ENCODE peak calls at places on chromosome 2, in eight cellular contexts. Z is cardiac muscle cell, H is right atrium auricular region, I is fibroblast of lung, E is HCT116, Y is IMR-90, O is transverse colon, F is PC-9. A is an unnamed sample. For H3K9me3, the result is how much of the 10 kb centered on the place peaks cover.

GRCh38 chr2:3186766-3187165 is 190.9 kb downstream of the EIPR1 start:
- DNase-seq in Z (no peak), H (no peak), I (no peak), E (no peak), Y (no peak), O (no peak), F (no peak), A (no peak)

GRCh38 chr2:134919360-134920210 is 963 bp downstream of the CCNT2 start:
- DNase-seq in Z (peak), H (peak), I (peak), E (no peak), Y (peak), O (peak), F (no peak), A (no peak)

GRCh38 chr2:60439219-60439974 is 114.1 kb downstream of the BCL11A start:
- DNase-seq in Z (peak), H (no peak), I (no peak), E (no peak), Y (no peak), O (peak), F (no peak), A (no peak)

GRCh38 chr2:16738361-16739225 is 73.0 kb upstream of the CYRIA start:
- DNase-seq in Z (no peak), H (no peak), I (no peak), E (no peak), Y (no peak), O (no peak), F (no peak), A (no peak)

GRCh38 chr2:189304360-189304759 is 124.8 kb upstream of the COL5A2 start:
- DNase-seq in Z (no peak), H (no peak), I (no peak), E (no peak), Y (no peak), O (no peak), F (no peak), A (no peak)

GRCh38 chr2:98487806-98488189 is 43.1 kb downstream of the INPP4A start:
- DNase-seq in Z (no peak), H (no peak), I (peak), E (peak), Y (peak), O (peak), F (no peak), A (no peak)

GRCh38 chr2:162007447-162008040 is 66.5 kb downstream of the DPP4 start:
- DNase-seq in Z (no peak), H (no peak), I (peak), E (no peak), Y (peak), O (no peak), F (no peak), A (no peak)

GRCh38 chr2:148917431-148917830 is 42.4 kb downstream of the KIF5C start:
- DNase-seq in Z (no peak), H (no peak), I (no peak), E (no peak), Y (no peak), O (no peak), F (no peak), A (no peak)

GRCh38 chr2:191247381-191248057 is 2.3 kb downstream of the MYO1B start:
- DNase-seq in Z (no peak), H (no peak), I (peak), E (peak), Y (peak), O (no peak), F (peak), A (peak)

GRCh38 chr2:225040862-225041209 is 1.4 kb downstream of the DOCK10 start:
- DNase-seq in Z (no peak), H (no peak), I (peak), E (no peak), Y (peak), O (peak), F (no peak), A (no peak)

GRCh38 chr2:3105814-3106569 is 271.6 kb downstream of the EIPR1 start:
- DNase-seq in Z (peak), H (peak), I (no peak), E (no peak), Y (no peak), O (no peak), F (no peak), A (no peak)

GRCh38 chr2:230203110-230203676 is 16.6 kb downstream of the SP110 start:
- DNase-seq in Z (no peak), H (no peak), I (no peak), E (no peak), Y (no peak), O (peak), F (no peak), A (no peak)

GRCh38 chr2:230205721-230206120 is 14.1 kb downstream of the SP110 start:
- DNase-seq in Z (no peak), H (no peak), I (no peak), E (no peak), Y (no peak), O (no peak), F (no peak), A (no peak)

GRCh38 chr2:230205034-230205433 is 14.8 kb downstream of the SP110 start:
- DNase-seq in Z (no peak), H (no peak), I (no peak), E (no peak), Y (no peak), O (no peak), F (no peak), A (no peak)

DNA sequence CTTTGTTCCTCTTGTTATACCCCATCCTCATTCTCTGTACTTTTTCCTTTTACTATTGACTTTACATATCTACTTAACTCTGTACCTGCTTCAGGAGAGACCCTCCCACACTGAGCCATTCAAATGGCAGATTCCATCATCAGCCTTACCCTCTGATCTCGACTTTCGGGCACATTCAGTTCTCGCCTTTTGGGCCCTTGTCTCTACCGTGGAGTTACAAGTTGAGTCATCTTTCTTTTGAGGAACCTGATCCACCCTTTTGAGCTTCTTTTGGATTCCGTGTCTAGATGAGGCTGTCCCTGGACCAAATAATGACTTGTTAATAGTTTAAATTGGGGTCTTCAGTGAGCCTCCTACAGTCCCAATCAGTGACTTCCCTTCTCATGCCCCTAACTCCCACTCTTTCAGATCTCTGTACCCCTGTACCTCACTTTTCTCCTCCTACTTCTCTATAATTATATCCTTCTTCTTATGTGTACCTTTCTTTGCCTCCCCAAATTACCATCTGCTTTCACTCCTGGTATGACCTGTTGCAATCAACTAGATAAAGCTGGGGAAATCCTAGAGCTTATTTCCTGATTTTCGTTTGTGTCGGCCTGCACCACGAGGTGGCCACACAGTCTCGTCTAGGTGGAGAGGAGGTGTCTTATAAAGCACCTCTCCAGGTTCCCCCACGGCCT is 17.2 kb downstream of the SP110 start:
- DNase-seq in Z (no peak), H (no peak), I (no peak), E (no peak), Y (no peak), O (no peak), F (no peak), A (no peak)
- TF ChIP-seq CTCF in Z (no peak), H (no peak), I (no peak), E (no peak), Y (no peak), O (no peak), F (no peak), A (no peak)

GRCh38 chr2:240615830-240616547 is 9.3 kb upstream of the GPR35 start:
- DNase-seq in Z (no peak), H (no peak), I (no peak), E (no peak), Y (no peak), O (peak), F (no peak), A (no peak)

GRCh38 chr2:240613781-240614180 is 11.5 kb upstream of the GPR35 start:
- DNase-seq in Z (no peak), H (no peak), I (no peak), E (no peak), Y (no peak), O (no peak), F (no peak), A (no peak)

GRCh38 chr2:240614391-240614790 is 10.9 kb upstream of the GPR35 start:
- DNase-seq in Z (no peak), H (no peak), I (no peak), E (no peak), Y (no peak), O (no peak), F (no peak), A (no peak)

GRCh38 chr2:240618776-240619175 is 6.5 kb upstream of the GPR35 start:
- DNase-seq in Z (no peak), H (no peak), I (no peak), E (no peak), Y (no peak), O (no peak), F (no peak), A (no peak)

GRCh38 chr2:240615409-240615808 is 9.9 kb upstream of the GPR35 start:
- DNase-seq in Z (no peak), H (no peak), I (no peak), E (no peak), Y (no peak), O (no peak), F (no peak), A (no peak)
- H3K9me3 ChIP-seq in Z (under half), H (under half), I (under half), E (under half), Y (under half), O (under half), F (under half), A (under half)

GRCh38 chr2:177123048-177123447 is 89.5 kb upstream of the HNRNPA3 start:
- DNase-seq in Z (no peak), H (no peak), I (no peak), E (no peak), Y (no peak), O (no peak), F (no peak), A (no peak)

GRCh38 chr2:177118636-177119035 is 94.0 kb upstream of the HNRNPA3 start:
- DNase-seq in Z (no peak), H (no peak), I (no peak), E (no peak), Y (no peak), O (no peak), F (no peak), A (no peak)

GRCh38 chr2:177114712-177115111 is 97.9 kb upstream of the HNRNPA3 start:
- DNase-seq in Z (no peak), H (no peak), I (no peak), E (no peak), Y (no peak), O (no peak), F (no peak), A (no peak)

GRCh38 chr2:177119099-177119498 is 93.5 kb upstream of the HNRNPA3 start:
- DNase-seq in Z (no peak), H (no peak), I (no peak), E (no peak), Y (no peak), O (no peak), F (no peak), A (no peak)

DNA sequence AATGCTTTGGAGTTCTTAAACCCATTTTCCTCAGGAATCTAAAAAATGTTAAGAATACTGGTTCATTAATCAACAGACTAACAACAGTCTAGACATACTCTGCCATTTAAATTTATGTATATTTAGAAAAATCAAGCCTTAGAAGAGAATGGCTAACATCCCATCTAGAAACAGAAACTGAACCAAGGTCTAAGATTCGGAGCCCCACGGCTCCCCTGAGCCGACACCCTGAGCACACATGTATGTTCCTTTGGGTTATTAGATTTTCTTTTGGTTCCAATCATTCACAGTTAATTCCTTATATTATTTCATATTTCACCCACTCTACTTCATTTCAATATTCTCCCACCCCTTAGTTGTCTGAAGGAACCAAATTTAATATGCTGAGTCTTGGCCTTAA is 94.8 kb upstream of the HNRNPA3 start:
- DNase-seq in Z (no peak), H (no peak), I (peak), E (no peak), Y (no peak), O (no peak), F (no peak), A (no peak)
- TF ChIP-seq CTCF in Z (no peak), H (no peak), I (no peak), E (no peak), Y (no peak), O (no peak), F (no peak), A (no peak)

DNA sequence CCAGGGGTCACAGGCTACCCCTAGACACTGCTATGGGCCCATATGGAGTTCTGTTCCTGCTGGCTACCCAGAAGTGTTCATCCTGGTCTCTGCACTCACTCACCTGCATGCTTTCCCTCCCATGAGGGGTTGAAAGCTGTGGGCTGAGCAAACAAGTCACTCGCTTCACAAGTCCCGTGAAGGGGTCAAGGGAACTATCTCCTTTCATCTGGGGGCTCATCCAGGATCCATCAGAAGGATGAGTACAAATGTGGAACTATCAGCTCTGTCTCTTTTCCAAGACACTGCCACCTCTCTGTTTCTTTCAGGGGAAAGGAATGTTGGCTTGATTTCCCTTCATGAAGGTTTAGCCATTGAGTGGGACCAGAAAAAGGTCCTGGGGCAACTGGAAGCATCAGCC is 21.7 kb downstream of the SULT1C4 start:
- DNase-seq in Z (no peak), H (no peak), I (peak), E (no peak), Y (no peak), O (no peak), F (no peak), A (no peak)
- H3K9me3 ChIP-seq in Z (under half), H (under half), I (under half), E (under half), Y (under half), O (under half), F (under half), A (under half)

GRCh38 chr2:75429036-75429435 is 131.7 kb downstream of the EVA1A start:
- DNase-seq in Z (no peak), H (no peak), I (no peak), E (no peak), Y (no peak), O (no peak), F (no peak), A (no peak)

GRCh38 chr2:75428627-75429026 is 132.1 kb downstream of the EVA1A start:
- DNase-seq in Z (no peak), H (no peak), I (no peak), E (no peak), Y (no peak), O (no peak), F (no peak), A (no peak)

GRCh38 chr2:75428060-75428459 is 132.7 kb downstream of the EVA1A start:
- DNase-seq in Z (no peak), H (no peak), I (no peak), E (no peak), Y (no peak), O (no peak), F (no peak), A (no peak)

DNA sequence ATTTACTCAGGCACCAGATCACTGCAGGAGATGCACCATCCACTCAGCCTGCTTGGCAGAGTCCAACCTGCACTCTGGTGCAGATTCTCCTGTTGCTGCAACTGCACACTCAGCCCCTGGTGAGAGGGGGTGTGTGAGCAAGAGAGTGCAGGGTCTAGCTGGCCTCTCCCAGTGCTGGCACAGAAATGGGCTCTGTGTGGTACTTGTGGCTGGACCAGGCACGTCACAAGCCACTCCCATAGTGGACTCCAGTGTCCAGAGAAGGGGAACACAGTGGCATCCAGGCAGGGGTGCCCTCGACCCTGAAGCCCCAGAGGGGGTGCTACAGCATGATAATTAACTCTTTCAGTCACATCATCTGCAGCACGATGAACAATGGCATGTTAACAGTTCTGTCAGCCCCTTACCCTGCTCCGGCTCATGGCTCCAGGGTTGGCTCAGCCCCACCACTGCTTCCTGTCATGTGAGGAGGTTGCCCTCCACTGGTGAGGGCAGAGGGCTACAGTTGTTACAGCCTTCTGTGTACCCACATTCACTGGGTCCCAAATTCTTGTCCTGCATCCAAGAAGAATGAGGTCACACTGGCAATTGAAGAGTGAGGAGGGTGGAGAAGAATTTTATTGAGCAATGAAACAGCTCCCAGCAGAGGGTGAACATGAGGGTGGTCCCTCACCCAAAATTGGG is 135.7 kb downstream of the EVA1A start:
- DNase-seq in Z (no peak), H (no peak), I (peak), E (no peak), Y (peak), O (no peak), F (no peak), A (no peak)
- TF ChIP-seq CTCF in Z (no peak), H (no peak), I (no peak), E (peak), Y (no peak), O (no peak), F (peak), A (no peak)

DNA sequence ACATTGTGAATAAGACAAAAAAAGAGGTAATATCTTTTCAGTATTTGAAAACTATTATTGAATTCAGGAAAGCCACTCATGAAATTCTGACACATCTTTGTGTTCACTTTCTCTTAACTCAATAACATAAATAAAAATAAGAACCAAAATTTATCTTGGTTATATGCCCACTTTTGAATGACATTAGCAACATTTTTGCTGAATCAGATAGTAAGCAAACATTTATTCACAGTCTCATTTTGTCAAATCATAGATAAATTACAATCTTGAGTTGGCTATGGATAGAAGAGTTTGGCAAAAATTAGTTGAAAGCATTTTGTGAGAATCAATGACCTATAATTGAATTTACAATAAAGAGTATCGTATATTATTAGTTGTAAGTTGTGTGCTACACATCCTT is 545.1 kb upstream of the PKDCC start:
- DNase-seq in Z (no peak), H (no peak), I (no peak), E (no peak), Y (no peak), O (no peak), F (no peak), A (no peak)
- H3K9me3 ChIP-seq in Z (under half), H (under half), I (under half), E (under half), Y (under half), O (under half), F (under half), A (under half)

DNA sequence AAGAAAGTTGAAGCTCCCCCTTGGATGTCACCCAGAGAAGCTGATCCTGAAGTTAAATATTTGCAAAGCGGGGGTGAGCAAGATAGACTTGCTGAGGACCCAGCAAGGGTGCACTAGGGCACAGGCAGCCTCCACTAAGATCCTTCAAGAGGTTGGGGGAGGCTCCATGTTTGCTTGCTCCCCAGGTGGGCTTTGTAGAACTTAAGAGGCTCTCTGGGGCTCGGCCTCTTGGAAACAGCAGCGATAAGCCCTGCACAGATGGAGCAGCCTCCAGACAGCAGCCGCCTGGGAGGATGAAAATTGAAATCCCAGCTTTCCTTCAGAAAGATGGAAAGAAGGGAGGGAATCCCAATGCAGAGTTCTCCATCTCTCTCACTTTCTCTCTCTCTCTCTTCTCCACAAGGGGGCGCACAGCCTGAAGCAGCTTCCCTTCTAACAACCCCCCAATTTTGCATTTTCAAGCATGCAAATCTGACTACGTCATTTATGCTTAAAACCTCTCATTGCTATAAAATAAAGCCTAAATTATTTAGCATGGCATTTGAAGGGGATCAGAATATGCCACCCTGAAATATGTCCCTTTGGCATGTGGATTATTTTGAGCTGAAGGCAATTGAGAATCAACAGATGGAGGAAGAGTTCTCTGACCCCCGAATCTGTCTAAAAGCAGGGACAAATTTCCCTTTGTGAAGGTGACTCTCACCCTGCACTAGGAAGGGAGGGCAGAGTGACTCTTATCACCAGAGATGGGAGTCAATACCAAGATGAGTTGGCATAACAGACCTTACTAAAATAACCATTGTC is 185.7 kb upstream of the KLHL29 start:
- DNase-seq in Z (no peak), H (no peak), I (peak), E (peak), Y (peak), O (no peak), F (no peak), A (no peak)
- TF ChIP-seq CTCF in Z (peak), H (peak), I (peak), E (peak), Y (peak), O (no peak), F (peak), A (peak)

DNA sequence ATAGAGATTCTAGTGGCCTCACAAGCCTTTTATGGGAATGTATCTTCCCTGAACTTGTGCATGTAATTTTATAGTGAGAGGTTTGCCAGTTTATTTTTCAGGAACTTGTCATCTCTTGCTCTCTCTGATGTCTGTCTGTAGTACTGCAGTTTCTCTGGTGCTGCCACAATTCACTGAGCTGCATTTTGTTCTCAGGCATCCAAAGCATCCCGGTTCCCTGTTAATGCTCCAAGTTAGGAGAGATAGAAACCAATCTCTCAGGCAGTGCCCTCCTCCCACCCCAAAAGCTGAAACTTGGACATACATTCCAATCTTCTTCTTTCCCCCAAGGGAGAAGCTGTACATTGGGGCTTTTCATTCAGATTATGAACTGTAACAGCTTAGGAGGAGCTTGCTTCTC is 30.1 kb upstream of the GRB14 start:
- DNase-seq in Z (no peak), H (no peak), I (no peak), E (no peak), Y (no peak), O (no peak), F (no peak), A (no peak)
- H3K9me3 ChIP-seq in Z (under half), H (under half), I (under half), E (under half), Y (under half), O (under half), F (under half), A (under half)